ENCODE peak calls at places on chromosomes 12 and 14, in seven cellular contexts. F, P, V, B, K, W and L are unnamed samples.

GRCh38 chr12:20624718-20625117 is 70.4 kb upstream of the SLCO1C1 start:
- DNase-seq in F (no peak), P (peak), V (no peak), B (no peak), K (peak), W (no peak), L (no peak)

GRCh38 chr14:91964724-91965123 is 17.2 kb upstream of the FBLN5 start:
- DNase-seq in F (no peak), P (no peak), V (peak), B (no peak), K (no peak), W (no peak), L (no peak)

GRCh38 chr12:86530996-86531655 is 274.9 kb upstream of the MGAT4C start:
- DNase-seq in F (no peak), P (no peak), V (no peak), B (no peak), K (no peak), W (no peak), L (no peak)

GRCh38 chr12:49808686-49809368 is 19.4 kb downstream of the NCKAP5L start:
- DNase-seq in F (no peak), P (no peak), V (peak), B (no peak), K (peak), W (no peak), L (peak)

GRCh38 chr12:124678421-124678893 is 111.0 kb upstream of the NCOR2 start:
- DNase-seq in F (no peak), P (peak), V (no peak), B (no peak), K (no peak), W (no peak), L (no peak)

GRCh38 chr12:49947593-49948226 is 2.8 kb upstream of the AQP2 start:
- DNase-seq in F (no peak), P (no peak), V (no peak), B (no peak), K (no peak), W (no peak), L (no peak)

GRCh38 chr12:119666900-119667576 is 895 bp upstream of the PRKAB1 start:
- DNase-seq in F (no peak), P (no peak), V (no peak), B (no peak), K (no peak), W (no peak), L (no peak)

GRCh38 chr14:32565256-32565655 is 236.2 kb downstream of the AKAP6 start:
- DNase-seq in F (no peak), P (no peak), V (no peak), B (no peak), K (peak), W (no peak), L (no peak)

GRCh38 chr14:69191340-69192111 is at the start of gene EXD2:
- DNase-seq in F (peak), P (peak), V (peak), B (peak), K (peak), W (peak), L (peak)

GRCh38 chr12:4589941-4590340 is 27.9 kb downstream of the DYRK4 start:
- DNase-seq in F (no peak), P (no peak), V (no peak), B (no peak), K (no peak), W (no peak), L (no peak)

GRCh38 chr14:100651999-100652508 is 64.8 kb upstream of the BEGAIN start:
- DNase-seq in F (no peak), P (no peak), V (no peak), B (no peak), K (no peak), W (no peak), L (no peak)

GRCh38 chr12:131736807-131737484 is 26.1 kb downstream of the SFSWAP start:
- DNase-seq in F (no peak), P (peak), V (no peak), B (no peak), K (peak), W (peak), L (no peak)

GRCh38 chr14:24311837-24312615 is 724 bp downstream of the LTB4R start:
- DNase-seq in F (no peak), P (no peak), V (no peak), B (no peak), K (no peak), W (no peak), L (no peak)

GRCh38 chr14:22358726-22359125 is 230.3 kb downstream of the DAD1 start:
- DNase-seq in F (no peak), P (no peak), V (no peak), B (no peak), K (no peak), W (no peak), L (no peak)

GRCh38 chr12:49902399-49903350 is 1.0 kb downstream of the FAIM2 start:
- DNase-seq in F (no peak), P (no peak), V (peak), B (peak), K (no peak), W (no peak), L (peak)

GRCh38 chr14:33335366-33335765 is 396.7 kb downstream of the NPAS3 start:
- DNase-seq in F (no peak), P (no peak), V (no peak), B (no peak), K (no peak), W (no peak), L (no peak)

GRCh38 chr14:81366259-81366658 is 33.9 kb downstream of the STON2 start:
- DNase-seq in F (no peak), P (no peak), V (no peak), B (no peak), K (peak), W (no peak), L (no peak)

GRCh38 chr12:27524839-27525238 is 833 bp downstream of the PPFIBP1 start:
- DNase-seq in F (no peak), P (peak), V (no peak), B (no peak), K (peak), W (peak), L (no peak)

GRCh38 chr12:112806721-112807120 is 15.2 kb downstream of the RPH3A start:
- DNase-seq in F (no peak), P (no peak), V (no peak), B (no peak), K (no peak), W (no peak), L (no peak)

GRCh38 chr14:74569387-74569786 is 42.6 kb downstream of the LTBP2 start:
- DNase-seq in F (no peak), P (no peak), V (no peak), B (no peak), K (no peak), W (no peak), L (no peak)

GRCh38 chr12:49296836-49297694 is 2.1 kb downstream of the PRPH start:
- DNase-seq in F (peak), P (peak), V (no peak), B (no peak), K (no peak), W (peak), L (no peak)

GRCh38 chr14:55237999-55238680 is 33.1 kb upstream of the FBXO34 start:
- DNase-seq in F (no peak), P (no peak), V (no peak), B (no peak), K (no peak), W (no peak), L (no peak)

GRCh38 chr14:70622111-70622712 is 19.5 kb upstream of the TTC9 start:
- DNase-seq in F (peak), P (peak), V (no peak), B (no peak), K (peak), W (peak), L (no peak)

GRCh38 chr14:98591161-98591560 is 680.8 kb downstream of the BCL11B start:
- DNase-seq in F (no peak), P (no peak), V (no peak), B (no peak), K (no peak), W (no peak), L (no peak)

GRCh38 chr12:92208613-92209121 is 63.0 kb upstream of the BTG1 start:
- DNase-seq in F (no peak), P (no peak), V (no peak), B (no peak), K (peak), W (peak), L (no peak)

GRCh38 chr14:79825046-79825521 is 386.2 kb downstream of the DIO2 start:
- DNase-seq in F (no peak), P (no peak), V (peak), B (no peak), K (no peak), W (no peak), L (peak)

GRCh38 chr12:12016284-12017100 is 54.2 kb upstream of the BCL2L14 start:
- DNase-seq in F (no peak), P (no peak), V (no peak), B (no peak), K (no peak), W (no peak), L (no peak)

GRCh38 chr14:52067873-52068740 is 752 bp downstream of the NID2 start:
- DNase-seq in F (no peak), P (no peak), V (no peak), B (no peak), K (no peak), W (no peak), L (no peak)

GRCh38 chr14:95144849-95145248 is 12.5 kb downstream of the DICER1 start:
- DNase-seq in F (no peak), P (no peak), V (no peak), B (no peak), K (no peak), W (no peak), L (no peak)

GRCh38 chr12:25598956-25599355 is 45.9 kb upstream of the LMNTD1 start:
- DNase-seq in F (no peak), P (no peak), V (no peak), B (no peak), K (no peak), W (no peak), L (no peak)

GRCh38 chr14:59126714-59127436 is 61.6 kb upstream of the DAAM1 start:
- DNase-seq in F (peak), P (peak), V (no peak), B (no peak), K (peak), W (peak), L (no peak)

GRCh38 chr14:69999246-69999645 is 120.0 kb downstream of the SMOC1 start:
- DNase-seq in F (no peak), P (no peak), V (no peak), B (no peak), K (peak), W (peak), L (no peak)

GRCh38 chr12:93974252-93974651 is 174.1 kb upstream of the PLXNC1 start:
- DNase-seq in F (no peak), P (no peak), V (peak), B (no peak), K (no peak), W (no peak), L (no peak)

GRCh38 chr14:104600141-104600643 is 4.4 kb downstream of the TMEM179 start:
- DNase-seq in F (no peak), P (peak), V (peak), B (peak), K (no peak), W (peak), L (peak)

GRCh38 chr12:82144505-82144904 is 213.7 kb downstream of the CCDC59 start:
- DNase-seq in F (no peak), P (no peak), V (no peak), B (no peak), K (no peak), W (no peak), L (no peak)

GRCh38 chr12:12891646-12892355 is 439 bp downstream of the GPRC5A start:
- DNase-seq in F (no peak), P (peak), V (no peak), B (no peak), K (no peak), W (no peak), L (no peak)

GRCh38 chr12:121590476-121591143 is 9.8 kb upstream of the KDM2B start:
- DNase-seq in F (peak), P (no peak), V (no peak), B (no peak), K (peak), W (no peak), L (no peak)